ENCODE peak calls at places on chromosomes 5 and 9, in nine cellular contexts. H is HCT116, Y is IMR-90, X is left ventricle myocardium inferior, W is ovary, K is right lobe of liver, E is heart left ventricle, D is colonic mucosa, R is aorta. J is an unnamed sample. For H3K4me1 and H3K36me3, the result is how much of the 10 kb centered on the place peaks cover.

GRCh38 chr5:126430631-126431030 is 7.4 kb downstream of the GRAMD2B start:
- DNase-seq in R (no peak), Y (no peak), D (no peak), K (no peak), X (no peak), E (no peak), H (no peak), W (no peak), J (no peak)

GRCh38 chr9:114349713-114350480 is 20.2 kb downstream of the ORM2 start:
- DNase-seq in X (no peak), W (no peak), H (no peak), R (no peak), K (no peak), Y (no peak), D (no peak), E (no peak), J (no peak)

GRCh38 chr5:140546851-140547507 is 483 bp upstream of the EIF4EBP3 start:
- DNase-seq in W (no peak), Y (no peak), H (no peak), K (peak), D (peak), E (no peak), X (no peak), R (no peak), J (no peak)

GRCh38 chr9:124708633-124709032 is 62.5 kb downstream of the NR6A1 start:
- DNase-seq in H (no peak), K (no peak), X (no peak), Y (peak), W (no peak), R (no peak), D (peak), E (no peak), J (no peak)

GRCh38 chr5:93620487-93621339 is 37.7 kb downstream of the NR2F1 start:
- DNase-seq in D (peak), R (peak), K (peak), X (peak), W (peak), H (peak), Y (peak), E (peak), J (no peak)

GRCh38 chr5:34743878-34744277 is 87.8 kb downstream of the RAI14 start:
- DNase-seq in R (no peak), Y (peak), K (no peak), H (no peak), E (no peak), X (no peak), D (no peak), W (no peak), J (no peak)

GRCh38 chr5:177470759-177471536 is 2.5 kb downstream of the DBN1 start:
- DNase-seq in K (no peak), W (no peak), H (no peak), D (no peak), E (no peak), R (no peak), Y (no peak), X (no peak), J (no peak)

GRCh38 chr9:751137-752051 is 90.1 kb upstream of the DMRT1 start:
- DNase-seq in Y (peak), X (no peak), W (no peak), K (no peak), E (no peak), D (no peak), H (no peak), R (no peak), J (peak)

GRCh38 chr9:133048595-133048994 is 13.2 kb upstream of the CEL start:
- DNase-seq in Y (peak), D (no peak), W (no peak), X (no peak), R (no peak), K (peak), H (peak), E (no peak), J (no peak)

GRCh38 chr5:55037816-55038379 is 13.8 kb downstream of the GZMK start:
- DNase-seq in K (no peak), H (no peak), W (no peak), E (no peak), X (no peak), D (no peak), Y (no peak), R (no peak), J (no peak)

GRCh38 chr9:92973700-92974099 is 26.4 kb downstream of the FGD3 start:
- DNase-seq in E (no peak), H (no peak), W (no peak), X (no peak), R (no peak), D (no peak), K (no peak), Y (no peak), J (no peak)

GRCh38 chr9:92976436-92976835 is 29.1 kb downstream of the FGD3 start:
- DNase-seq in K (no peak), R (no peak), H (no peak), X (no peak), D (no peak), E (no peak), W (no peak), Y (no peak), J (no peak)

GRCh38 chr9:92974161-92974661 is 26.9 kb downstream of the FGD3 start:
- DNase-seq in E (no peak), D (no peak), Y (no peak), H (no peak), R (no peak), K (no peak), X (no peak), W (no peak), J (no peak)

GRCh38 chr9:92975452-92975770 is 28.1 kb downstream of the FGD3 start:
- DNase-seq in R (no peak), H (no peak), Y (no peak), D (no peak), W (no peak), X (no peak), K (no peak), E (no peak), J (no peak)

DNA sequence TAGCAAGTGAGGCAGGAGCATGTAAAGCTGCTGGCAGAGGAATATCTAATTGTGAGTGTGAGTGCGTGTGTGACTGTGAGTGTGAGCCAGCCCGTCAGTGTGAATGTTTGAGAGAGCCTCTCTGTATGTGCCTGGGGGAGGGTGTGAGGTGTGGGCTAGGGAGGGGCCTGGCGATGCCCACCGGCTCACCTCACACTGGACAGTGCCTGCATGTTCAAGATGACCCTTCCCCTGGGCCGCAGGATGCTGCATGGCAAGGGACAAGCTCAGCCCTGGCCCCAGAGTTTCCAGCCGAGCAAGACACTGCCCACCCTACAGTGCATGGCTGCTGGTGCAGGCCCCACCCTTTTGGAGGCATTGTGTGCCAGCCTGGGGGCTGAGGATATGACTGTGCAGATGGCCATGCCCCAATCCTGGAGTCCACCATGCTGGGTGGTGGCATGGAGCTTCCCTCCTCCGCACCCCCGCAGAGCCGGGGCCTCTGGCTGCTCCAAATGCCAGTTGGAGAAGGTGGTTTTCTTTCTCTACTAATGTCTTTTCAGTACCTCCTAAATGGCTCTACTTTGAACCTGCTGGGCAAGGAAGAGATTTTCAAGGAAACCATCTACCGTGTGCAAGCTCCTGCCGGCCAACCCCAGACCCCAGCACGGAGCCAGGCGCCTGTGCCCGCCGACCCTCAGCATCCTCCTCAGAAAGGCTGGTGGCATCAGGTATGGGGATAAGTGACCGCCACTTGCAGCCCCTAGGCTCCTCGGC is 27.6 kb downstream of the FGD3 start:
- DNase-seq in Y (no peak), R (no peak), K (no peak), D (no peak), X (no peak), E (no peak), H (no peak), W (no peak), J (no peak)
- H3K4me1 ChIP-seq in Y (under half), R (under half), K (under half), D (under half), X (under half), E (under half), H (under half), W (under half), J (under half)

GRCh38 chr9:93956183-93956784 is 1.1 kb upstream of the BARX1 start:
- DNase-seq in H (no peak), W (no peak), K (no peak), R (no peak), X (no peak), D (no peak), E (no peak), Y (no peak), J (no peak)
- H3K36me3 ChIP-seq in H (under half), W (under half), K (under half), R (under half), X (under half), D (under half), E (under half), Y (under half), J (under half)

GRCh38 chr5:95626701-95627100 is 6.8 kb downstream of the GPR150 start:
- DNase-seq in E (no peak), K (no peak), Y (no peak), H (no peak), R (no peak), X (no peak), W (no peak), D (no peak), J (no peak)
- H3K4me1 ChIP-seq in E (under half), K (under half), Y (under half), H (under half), R (under half), X (under half), W (under half), D (under half), J (under half)

DNA sequence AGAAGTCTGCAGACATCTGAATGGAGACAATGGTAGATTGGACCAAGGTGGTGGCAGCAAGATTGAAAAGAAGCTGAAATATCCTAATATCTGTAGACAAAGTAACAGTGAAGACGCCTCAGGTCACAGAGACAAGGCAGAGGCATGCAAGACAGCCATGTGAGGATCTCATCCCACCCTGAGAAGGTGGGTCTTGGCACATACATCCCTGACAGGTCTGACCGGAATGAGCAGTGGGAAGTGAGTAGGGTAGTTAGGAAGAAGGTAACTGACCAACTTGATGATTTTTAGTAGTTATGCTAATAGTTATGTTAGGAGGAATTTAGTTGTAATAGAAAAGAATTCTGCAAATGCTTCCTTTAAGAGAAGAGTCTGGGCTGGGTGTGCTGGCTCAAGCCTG is 229.6 kb downstream of the NDUFS4 start:
- DNase-seq in D (no peak), R (no peak), W (no peak), H (no peak), Y (no peak), E (no peak), X (no peak), K (no peak), J (no peak)
- H3K36me3 ChIP-seq in D (under half), R (under half), W (under half), H (under half), Y (under half), E (under half), X (under half), K (under half), J (under half)

DNA sequence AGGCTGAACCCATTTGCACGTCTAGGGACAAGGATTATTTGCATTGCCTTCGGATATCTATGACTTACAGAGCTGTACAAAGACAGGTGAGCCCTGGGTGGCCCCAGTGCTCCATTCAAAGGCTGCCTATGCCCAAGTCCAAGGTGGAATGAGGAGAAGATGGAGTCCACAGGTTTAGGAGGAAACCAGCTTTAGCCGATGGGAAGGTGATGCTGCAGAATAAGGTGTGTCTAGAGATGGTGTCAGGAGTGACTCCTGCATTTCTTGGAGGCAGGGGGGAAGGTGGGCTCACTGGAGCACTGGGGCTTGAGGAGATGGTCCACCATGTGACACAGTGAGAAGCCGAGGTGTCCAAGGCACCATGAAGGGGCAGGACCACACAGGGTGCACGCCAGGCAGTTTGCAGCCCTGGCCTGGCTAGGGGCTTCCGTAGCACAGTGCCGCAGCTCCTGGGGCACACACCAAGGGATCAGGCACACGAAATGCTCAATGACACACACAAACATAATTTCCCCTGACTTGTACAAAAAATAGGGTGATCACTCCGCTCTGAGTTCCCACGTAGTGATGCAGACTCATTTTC is 32.1 kb downstream of the SEMA4D start:
- DNase-seq in Y (no peak), E (no peak), D (no peak), X (no peak), W (no peak), H (no peak), K (no peak), R (no peak), J (no peak)
- H3K4me1 ChIP-seq in Y (under half), E (under half), D (under half), X (under half), W (under half), H (under half), K (under half), R (under half), J (under half)

DNA sequence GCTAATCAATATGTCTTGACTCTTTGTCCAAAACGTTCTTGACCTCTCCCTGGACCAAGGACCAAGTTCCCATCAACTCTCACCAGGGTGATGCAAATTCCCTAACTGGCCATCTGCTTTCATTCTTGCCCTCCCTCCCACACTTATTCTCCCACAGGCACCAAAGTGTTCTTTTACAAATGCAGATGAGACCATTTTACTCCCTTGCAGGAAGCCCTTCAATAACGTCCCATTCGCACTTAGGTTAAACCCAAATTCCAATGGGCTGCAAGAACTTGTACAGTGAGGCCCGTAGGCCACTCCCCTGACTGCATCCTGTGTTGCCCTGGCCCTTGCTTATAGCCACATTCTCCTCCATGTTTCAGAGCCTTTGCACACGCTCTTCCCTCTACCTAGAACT is 7.3 kb downstream of the ARAP3 start:
- DNase-seq in W (no peak), D (no peak), Y (no peak), X (no peak), H (no peak), E (no peak), K (no peak), R (no peak), J (no peak)
- H3K36me3 ChIP-seq in W (under half), D (under half), Y (under half), X (under half), H (under half), E (under half), K (under half), R (under half), J (under half)

GRCh38 chr9:137620581-137620980 is 1.8 kb downstream of the EHMT1 start:
- DNase-seq in W (no peak), K (no peak), E (no peak), X (no peak), D (no peak), H (no peak), R (no peak), Y (no peak), J (no peak)
- H3K4me1 ChIP-seq in W (under half), K (under half), E (under half), X (half or more), D (under half), H (under half), R (under half), Y (under half), J (under half)

GRCh38 chr5:57249251-57249874 is 75.5 kb downstream of the GPBP1 start:
- DNase-seq in H (no peak), Y (no peak), W (no peak), R (no peak), E (no peak), D (no peak), X (no peak), K (no peak), J (no peak)
- H3K36me3 ChIP-seq in H (under half), Y (under half), W (under half), R (under half), E (half or more), D (under half), X (half or more), K (under half), J (under half)

GRCh38 chr5:158194561-158194961 is 335.6 kb upstream of the CLINT1 start:
- DNase-seq in K (no peak), H (no peak), X (no peak), D (no peak), E (no peak), Y (no peak), R (no peak), W (no peak), J (no peak)
- H3K4me1 ChIP-seq in K (under half), H (under half), X (under half), D (under half), E (under half), Y (under half), R (under half), W (under half), J (under half)

DNA sequence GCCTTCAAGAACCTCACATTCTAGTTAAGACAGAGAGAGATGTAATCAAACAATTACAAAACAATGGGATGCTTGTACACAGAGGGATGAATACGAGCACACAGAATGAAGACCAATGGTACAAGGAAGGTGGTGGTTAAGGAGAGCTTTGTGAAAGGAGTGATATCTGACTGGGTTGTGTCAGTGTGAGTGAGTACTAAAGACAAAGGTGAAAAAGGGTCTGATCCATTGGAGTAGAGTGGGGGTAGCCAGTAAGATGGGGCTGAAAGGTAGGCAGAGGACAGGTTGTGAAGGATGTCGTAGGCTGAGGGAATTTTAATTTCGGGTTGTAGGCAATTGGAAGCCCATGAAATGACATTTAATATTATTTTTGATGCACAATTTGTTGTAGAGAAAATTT is 9.9 kb downstream of the RBM18 start:
- DNase-seq in K (no peak), X (no peak), Y (no peak), E (no peak), R (no peak), D (no peak), H (no peak), W (no peak), J (no peak)
- H3K36me3 ChIP-seq in K (under half), X (under half), Y (under half), E (half or more), R (under half), D (under half), H (under half), W (under half), J (under half)